ENCODE peak calls at places on chromosomes 1 and 21, in eight cellular contexts. One of them, this sample, is unnamed.
A peak's percentile ranks its signal among the peaks of the same experiment; 100 is the strongest.

GRCh38 chr21:34878940-34879339 is 170.2 kb downstream of the RUNX1 start:
- DNase-seq in heart right ventricle: no peak
- DNase-seq in T-helper 9 cell: no peak
- DNase-seq in NCI-H2029: no peak
- DNase-seq in ovary: no peak
- DNase-seq in left ventricle myocardium superior: no peak
- DNase-seq in NCI-H187: peak; percentile 67
- DNase-seq in islet precursor cell: no peak
- DNase-seq in this sample: no peak

GRCh38 chr1:5858844-5859407 is 133.3 kb downstream of the NPHP4 start:
- DNase-seq in T-helper 9 cell: no peak
- DNase-seq in ovary: no peak
- DNase-seq in NCI-H187: no peak
- DNase-seq in NCI-H2029: no peak
- DNase-seq in islet precursor cell: no peak
- DNase-seq in left ventricle myocardium superior: no peak
- DNase-seq in heart right ventricle: no peak
- DNase-seq in this sample: no peak

GRCh38 chr1:247121382-247121781 is 17.2 kb upstream of the ZNF669 start:
- DNase-seq in heart right ventricle: no peak
- DNase-seq in T-helper 9 cell: no peak
- DNase-seq in NCI-H2029: no peak
- DNase-seq in left ventricle myocardium superior: no peak
- DNase-seq in ovary: no peak
- DNase-seq in NCI-H187: no peak
- DNase-seq in islet precursor cell: no peak
- DNase-seq in this sample: no peak

GRCh38 chr1:39955547-39956539 is 898 bp downstream of the MFSD2A start:
- DNase-seq in NCI-H187: peak; percentile 34
- DNase-seq in ovary: no peak
- DNase-seq in T-helper 9 cell: peak; percentile 10
- DNase-seq in NCI-H2029: peak; percentile 100
- DNase-seq in islet precursor cell: no peak
- DNase-seq in left ventricle myocardium superior: no peak
- DNase-seq in heart right ventricle: no peak
- DNase-seq in this sample: peak; percentile 31

GRCh38 chr1:17013598-17014320 is 2.0 kb upstream of the ATP13A2 start:
- DNase-seq in islet precursor cell: no peak
- DNase-seq in ovary: peak; percentile 16
- DNase-seq in NCI-H2029: no peak
- DNase-seq in heart right ventricle: no peak
- DNase-seq in left ventricle myocardium superior: no peak
- DNase-seq in NCI-H187: no peak
- DNase-seq in T-helper 9 cell: no peak
- DNase-seq in this sample: no peak

GRCh38 chr1:221543529-221544120 is 198.3 kb downstream of the DUSP10 start:
- DNase-seq in T-helper 9 cell: no peak
- DNase-seq in ovary: no peak
- DNase-seq in NCI-H187: no peak
- DNase-seq in islet precursor cell: no peak
- DNase-seq in heart right ventricle: no peak
- DNase-seq in left ventricle myocardium superior: no peak
- DNase-seq in NCI-H2029: no peak
- DNase-seq in this sample: no peak

GRCh38 chr1:109901106-109901505 is 9.5 kb upstream of the CSF1 start:
- DNase-seq in NCI-H2029: no peak
- DNase-seq in NCI-H187: no peak
- DNase-seq in heart right ventricle: no peak
- DNase-seq in ovary: no peak
- DNase-seq in T-helper 9 cell: no peak
- DNase-seq in left ventricle myocardium superior: no peak
- DNase-seq in islet precursor cell: no peak
- DNase-seq in this sample: no peak

GRCh38 chr1:53070621-53071020 is 8.6 kb downstream of the PODN start:
- DNase-seq in NCI-H2029: no peak
- DNase-seq in left ventricle myocardium superior: peak; percentile 21
- DNase-seq in heart right ventricle: no peak
- DNase-seq in ovary: peak; percentile 33
- DNase-seq in T-helper 9 cell: no peak
- DNase-seq in islet precursor cell: peak; percentile 54
- DNase-seq in NCI-H187: no peak
- DNase-seq in this sample: no peak

GRCh38 chr1:30232288-30232899 is 491.0 kb downstream of the MATN1 start:
- DNase-seq in ovary: no peak
- DNase-seq in heart right ventricle: no peak
- DNase-seq in NCI-H2029: no peak
- DNase-seq in T-helper 9 cell: peak; percentile 14
- DNase-seq in left ventricle myocardium superior: no peak
- DNase-seq in NCI-H187: peak; percentile 16
- DNase-seq in islet precursor cell: no peak
- DNase-seq in this sample: no peak

GRCh38 chr1:209625791-209626285 is 26.4 kb downstream of the LAMB3 start:
- DNase-seq in islet precursor cell: no peak
- DNase-seq in left ventricle myocardium superior: no peak
- DNase-seq in ovary: no peak
- DNase-seq in heart right ventricle: peak; percentile 26
- DNase-seq in NCI-H2029: no peak
- DNase-seq in NCI-H187: no peak
- DNase-seq in T-helper 9 cell: no peak
- DNase-seq in this sample: no peak

GRCh38 chr1:56545711-56546110 is 33.7 kb downstream of the PLPP3 start:
- DNase-seq in T-helper 9 cell: no peak
- DNase-seq in ovary: no peak
- DNase-seq in heart right ventricle: no peak
- DNase-seq in islet precursor cell: no peak
- DNase-seq in NCI-H187: no peak
- DNase-seq in NCI-H2029: peak; percentile 93
- DNase-seq in left ventricle myocardium superior: peak; percentile 58
- DNase-seq in this sample: no peak

This sample was measured in neural crest cell.